ENCODE peak calls at places on chromosomes 12 and 14, in nine cellular contexts. Z is HCT116; Q is Peyer's patch; R is IMR-90; O is left ventricle myocardium inferior; H is tibial artery; F is CD8-positive, alpha-beta memory T cell; E is suprapubic skin; D is effector memory CD4-positive, alpha-beta T cell. B is an unnamed sample. For H3K27me3 and H3K9me3, the result is how much of the 10 kb centered on the place peaks cover.

GRCh38 chr12:3604750-3605638 is 114.0 kb downstream of the PRMT8 start:
- DNase-seq in Z (no peak), Q (no peak), R (no peak), O (peak), H (no peak), F (no peak), E (no peak), D (no peak), B (no peak)

GRCh38 chr14:59631237-59631636 is 54.6 kb upstream of the CCDC175 start:
- DNase-seq in Z (no peak), Q (no peak), R (no peak), O (no peak), H (no peak), F (no peak), E (no peak), D (no peak), B (no peak)

GRCh38 chr14:43132441-43132840 is 1374.6 kb downstream of the FSCB start:
- DNase-seq in Z (no peak), Q (no peak), R (no peak), O (no peak), H (no peak), F (no peak), E (no peak), D (no peak), B (no peak)

GRCh38 chr12:2163172-2163927 is 110.6 kb downstream of the CACNA1C start:
- DNase-seq in Z (no peak), Q (no peak), R (peak), O (peak), H (peak), F (no peak), E (peak), D (no peak), B (no peak)

GRCh38 chr14:77457115-77457521 is 283 bp downstream of the VIPAS39 start:
- DNase-seq in Z (no peak), Q (no peak), R (peak), O (no peak), H (no peak), F (no peak), E (no peak), D (no peak), B (no peak)

GRCh38 chr14:77307099-77307496 is 13.6 kb downstream of the POMT2 start:
- DNase-seq in Z (no peak), Q (no peak), R (peak), O (no peak), H (no peak), F (no peak), E (no peak), D (no peak), B (no peak)

GRCh38 chr12:26361964-26362363 is 166.6 kb downstream of the SSPN start:
- DNase-seq in Z (no peak), Q (no peak), R (no peak), O (no peak), H (no peak), F (no peak), E (no peak), D (no peak), B (no peak)

GRCh38 chr12:115103884-115104883 is 420.2 kb upstream of the TBX3 start:
- DNase-seq in Z (no peak), Q (no peak), R (peak), O (peak), H (no peak), F (no peak), E (no peak), D (no peak), B (no peak)

GRCh38 chr12:123058980-123059379 is 78.5 kb downstream of the ARL6IP4 start:
- DNase-seq in Z (no peak), Q (no peak), R (peak), O (no peak), H (no peak), F (no peak), E (no peak), D (no peak), B (no peak)

GRCh38 chr12:27817761-27818160 is 37.7 kb upstream of the MANSC4 start:
- DNase-seq in Z (no peak), Q (no peak), R (no peak), O (no peak), H (no peak), F (no peak), E (no peak), D (no peak), B (no peak)

GRCh38 chr12:39685854-39686608 is 66.4 kb upstream of the ABCD2 start:
- DNase-seq in Z (no peak), Q (no peak), R (no peak), O (no peak), H (no peak), F (no peak), E (no peak), D (no peak), B (no peak)

GRCh38 chr14:68569546-68569908 is 223.3 kb downstream of the ZFP36L1 start:
- DNase-seq in Z (no peak), Q (no peak), R (no peak), O (no peak), H (no peak), F (no peak), E (no peak), D (no peak), B (no peak)

GRCh38 chr14:52055215-52055614 is 13.6 kb downstream of the NID2 start:
- DNase-seq in Z (no peak), Q (no peak), R (peak), O (no peak), H (no peak), F (no peak), E (no peak), D (no peak), B (no peak)

GRCh38 chr12:14886271-14886670 is 617 bp upstream of the MGP start:
- DNase-seq in Z (no peak), Q (no peak), R (no peak), O (no peak), H (no peak), F (no peak), E (no peak), D (no peak), B (no peak)

GRCh38 chr12:3242199-3242863 is 165.2 kb downstream of the TSPAN9 start:
- DNase-seq in Z (no peak), Q (no peak), R (no peak), O (peak), H (no peak), F (no peak), E (no peak), D (no peak), B (no peak)

GRCh38 chr12:120468271-120468845 is 1.2 kb downstream of the SRSF9 start:
- DNase-seq in Z (no peak), Q (peak), R (peak), O (no peak), H (peak), F (no peak), E (no peak), D (no peak), B (peak)

GRCh38 chr12:67042697-67043131 is 226.4 kb upstream of the CAND1 start:
- DNase-seq in Z (no peak), Q (no peak), R (peak), O (no peak), H (no peak), F (no peak), E (no peak), D (no peak), B (peak)

GRCh38 chr12:71465794-71466193 is 26.2 kb downstream of the LGR5 start:
- DNase-seq in Z (no peak), Q (no peak), R (no peak), O (no peak), H (no peak), F (no peak), E (no peak), D (no peak), B (no peak)

GRCh38 chr14:54699087-54699530 is 132.2 kb downstream of the SAMD4A start:
- DNase-seq in Z (no peak), Q (no peak), R (no peak), O (peak), H (no peak), F (no peak), E (no peak), D (no peak), B (no peak)

GRCh38 chr12:85076688-85077430 is 40.7 kb downstream of the LRRIQ1 start:
- DNase-seq in Z (peak), Q (no peak), R (peak), O (no peak), H (no peak), F (no peak), E (no peak), D (no peak), B (peak)

GRCh38 chr14:58829594-58829993 is 191.8 kb downstream of the DACT1 start:
- DNase-seq in Z (no peak), Q (no peak), R (peak), O (no peak), H (no peak), F (no peak), E (no peak), D (no peak), B (no peak)

GRCh38 chr14:87629788-87630187 is 363.2 kb downstream of the GALC start:
- DNase-seq in Z (no peak), Q (no peak), R (no peak), O (no peak), H (no peak), F (no peak), E (no peak), D (no peak), B (no peak)

GRCh38 chr14:54173782-54174181 is 217.2 kb upstream of the BMP4 start:
- DNase-seq in Z (no peak), Q (no peak), R (peak), O (no peak), H (no peak), F (no peak), E (no peak), D (no peak), B (no peak)

GRCh38 chr12:116861331-116861730 is 19.9 kb downstream of the HRK start:
- DNase-seq in Z (no peak), Q (peak), R (peak), O (peak), H (peak), F (no peak), E (no peak), D (no peak), B (peak)

GRCh38 chr14:61438497-61438859 is 117.1 kb downstream of the PRKCH start:
- DNase-seq in Z (no peak), Q (no peak), R (no peak), O (no peak), H (no peak), F (no peak), E (no peak), D (no peak), B (no peak)

GRCh38 chr14:77498120-77498979 is at the start of gene ISM2:
- DNase-seq in Z (no peak), Q (peak), R (peak), O (peak), H (no peak), F (peak), E (no peak), D (no peak), B (peak)

GRCh38 chr14:36524874-36525745 is 5.1 kb upstream of the NKX2-1 start:
- DNase-seq in Z (peak), Q (no peak), R (no peak), O (no peak), H (no peak), F (no peak), E (no peak), D (no peak), B (peak)
- H3K27me3 ChIP-seq in Z (under half), Q (half or more), R (half or more), O (half or more), H (half or more), F (under half), E (half or more), D (under half), B (under half)

DNA sequence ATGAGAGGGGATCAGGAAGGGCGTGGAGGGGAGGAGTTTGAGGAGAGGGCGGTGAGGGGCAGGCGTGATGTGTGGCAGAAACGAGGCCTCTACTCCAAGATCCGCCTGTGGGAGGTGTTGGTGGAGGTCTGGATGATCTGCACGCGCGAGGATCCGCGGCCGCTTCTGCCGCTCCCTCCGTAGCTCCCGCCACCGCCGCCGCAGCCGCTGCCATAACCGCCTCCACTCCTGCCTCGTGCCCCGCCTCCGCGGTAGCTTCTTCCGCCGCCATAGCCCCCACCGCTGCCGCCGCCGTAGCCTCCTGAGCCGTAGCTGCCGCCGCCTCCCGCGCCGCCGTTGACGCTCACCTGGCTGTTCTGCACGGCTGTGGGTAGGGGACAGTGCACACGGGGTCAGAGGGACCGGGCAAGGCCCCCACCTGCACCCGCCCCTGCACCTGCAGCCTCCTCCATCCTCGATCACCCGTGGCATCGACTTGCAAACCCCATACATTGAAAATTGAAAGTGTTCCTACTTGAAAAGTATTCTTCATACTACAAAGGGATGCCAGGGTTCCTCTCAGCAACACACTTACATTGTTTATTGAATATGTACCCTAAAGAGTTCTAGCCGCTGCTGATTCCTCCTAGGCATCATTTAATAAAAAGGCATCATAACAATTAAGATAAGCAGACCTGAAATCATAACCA is 11.0 kb upstream of the KRT1 start:
- DNase-seq in Z (no peak), Q (peak), R (no peak), O (no peak), H (no peak), F (peak), E (no peak), D (peak), B (peak)
- H3K4me3 ChIP-seq in Z (no peak), Q (peak), R (no peak), O (peak), H (peak), F (peak), E (peak), D (peak), B (peak)

DNA sequence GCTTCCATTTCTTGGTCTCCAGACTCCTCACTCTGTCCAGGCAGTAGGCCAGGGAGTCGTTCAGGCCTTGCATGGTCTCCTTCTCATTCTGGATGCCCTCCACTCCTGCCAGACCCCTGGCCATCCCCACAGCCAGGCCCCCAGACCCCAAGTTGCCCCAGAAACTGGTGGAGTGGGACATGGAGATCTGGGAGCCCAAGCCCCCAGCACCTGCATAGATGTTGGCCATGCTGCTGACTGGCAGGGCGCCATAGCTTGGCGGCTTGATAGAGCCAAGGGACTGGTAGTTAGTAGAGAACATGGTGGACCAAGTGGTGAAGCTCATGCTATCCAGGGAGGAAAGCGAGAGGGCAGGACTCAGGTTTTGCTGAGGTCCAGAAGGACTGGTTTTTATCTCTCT is 21.2 kb upstream of the INSM2 start:
- DNase-seq in Z (no peak), Q (no peak), R (no peak), O (no peak), H (no peak), F (no peak), E (no peak), D (no peak), B (no peak)
- H3K9me3 ChIP-seq in Z (under half), Q (under half), R (under half), O (under half), H (under half), F (under half), E (under half), D (under half), B (under half)

GRCh38 chr14:22551597-22551982 is 37.4 kb downstream of the DAD1 start:
- DNase-seq in Z (no peak), Q (no peak), R (no peak), O (no peak), H (no peak), F (no peak), E (no peak), D (no peak), B (no peak)
- H3K27me3 ChIP-seq in Z (under half), Q (under half), R (under half), O (under half), H (under half), F (under half), E (under half), D (under half), B (under half)

GRCh38 chr12:49342066-49342913 is 4.4 kb upstream of the DNAJC22 start:
- DNase-seq in Z (peak), Q (peak), R (peak), O (peak), H (peak), F (peak), E (peak), D (peak), B (peak)
- H3K4me3 ChIP-seq in Z (peak), Q (peak), R (peak), O (peak), H (peak), F (peak), E (peak), D (peak), B (peak)

GRCh38 chr14:106549064-106549463 is 1022.7 kb downstream of the TMEM121 start:
- DNase-seq in Z (no peak), Q (no peak), R (no peak), O (no peak), H (no peak), F (no peak), E (no peak), D (no peak), B (no peak)

GRCh38 chr14:106556665-106557289 is 1030.4 kb downstream of the TMEM121 start:
- DNase-seq in Z (no peak), Q (peak), R (no peak), O (no peak), H (no peak), F (peak), E (no peak), D (peak), B (no peak)

GRCh38 chr14:106547735-106548550 is 1021.6 kb downstream of the TMEM121 start:
- DNase-seq in Z (no peak), Q (no peak), R (no peak), O (no peak), H (no peak), F (no peak), E (no peak), D (no peak), B (no peak)

DNA sequence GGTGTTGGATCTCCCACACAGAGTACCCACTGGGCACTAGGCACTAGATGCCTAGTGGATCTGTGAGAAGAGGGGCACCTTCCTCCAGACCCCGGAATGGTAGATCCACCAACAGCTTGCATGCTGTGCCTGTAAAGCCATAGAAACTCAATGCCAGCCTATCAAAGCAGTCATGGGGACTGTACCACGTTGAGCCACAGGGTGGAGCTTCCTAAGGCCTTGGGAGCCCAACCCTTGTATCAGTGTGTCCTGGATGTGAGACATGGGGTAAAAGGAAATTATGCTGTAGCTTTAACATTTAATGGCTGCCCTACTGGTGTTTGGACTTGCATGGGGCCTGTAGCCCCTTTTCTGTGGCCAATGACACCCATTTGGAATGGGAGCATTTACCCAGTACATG is 1024.9 kb downstream of the TMEM121 start:
- DNase-seq in Z (no peak), Q (no peak), R (no peak), O (no peak), H (no peak), F (no peak), E (no peak), D (no peak), B (no peak)
- H3K9me3 ChIP-seq in Z (under half), Q (under half), R (under half), O (under half), H (under half), F (under half), E (under half), D (under half), B (under half)

GRCh38 chr14:103273847-103274615 is 60.0 kb upstream of the EIF5 start:
- DNase-seq in Z (no peak), Q (no peak), R (no peak), O (no peak), H (no peak), F (no peak), E (no peak), D (no peak), B (no peak)
- H3K27me3 ChIP-seq in Z (under half), Q (under half), R (half or more), O (half or more), H (half or more), F (under half), E (half or more), D (under half), B (under half)

GRCh38 chr12:46219892-46220655 is 48.8 kb downstream of the SLC38A1 start:
- DNase-seq in Z (peak), Q (peak), R (peak), O (no peak), H (no peak), F (peak), E (no peak), D (peak), B (no peak)

GRCh38 chr12:46219147-46219891 is 49.5 kb downstream of the SLC38A1 start:
- DNase-seq in Z (no peak), Q (no peak), R (no peak), O (no peak), H (no peak), F (no peak), E (no peak), D (no peak), B (no peak)

GRCh38 chr12:46217686-46218508 is 50.9 kb downstream of the SLC38A1 start:
- DNase-seq in Z (no peak), Q (peak), R (no peak), O (no peak), H (peak), F (peak), E (no peak), D (peak), B (no peak)

GRCh38 chr12:46221255-46222128 is 47.4 kb downstream of the SLC38A1 start:
- DNase-seq in Z (no peak), Q (no peak), R (peak), O (no peak), H (no peak), F (no peak), E (no peak), D (no peak), B (no peak)

GRCh38 chr12:46218509-46219095 is 50.2 kb downstream of the SLC38A1 start:
- DNase-seq in Z (no peak), Q (no peak), R (no peak), O (no peak), H (no peak), F (no peak), E (no peak), D (no peak), B (no peak)
- H3K4me3 ChIP-seq in Z (no peak), Q (no peak), R (no peak), O (no peak), H (no peak), F (peak), E (no peak), D (peak), B (no peak)